ENCODE peak calls at places on chromosome 17, in nine cellular contexts. W is HCEC 1CT; A is activated CD8-positive, alpha-beta memory T cell treated with anti-CD3 and anti-CD28 coated beads, Interleukin-2, amount 10 ng/mL, durations not matched to agents 7 days and 5 days; E is activated naive CD4-positive, alpha-beta T cell treated with Interleukin-2 at 50 U/mL for 16 hours; F is KBM-7; U is foreskin fibroblast; S is NCI-H774; R is Ammon's horn; G is WTC11. M is an unnamed sample.
A peak's percentile ranks its signal among the peaks of the same experiment; 100 is the strongest.

GRCh38 chr17:77808663-77809425 is 149.7 kb upstream of the TNRC6C start:
- DNase-seq in G (no peak), F (no peak), E (no peak), A (no peak), W (no peak), S (no peak), U (no peak), R (no peak), M (no peak)

GRCh38 chr17:39628655-39629493 is 2.1 kb downstream of the PPP1R1B start:
- DNase-seq in R (no peak), W (no peak), A (no peak), U (no peak), E (no peak), S (peak; percentile 42), F (no peak), G (no peak), M (peak; percentile 34)

GRCh38 chr17:50182783-50183438 is 17.1 kb downstream of the SGCA start:
- DNase-seq in E (no peak), U (no peak), G (no peak), W (no peak), F (no peak), R (no peak), S (no peak), A (no peak), M (no peak)

GRCh38 chr17:2795412-2796163 is 650 bp upstream of the RAP1GAP2 start:
- DNase-seq in G (no peak), U (no peak), W (no peak), R (no peak), S (no peak), F (peak; percentile 20), A (no peak), E (no peak), M (no peak)

GRCh38 chr17:15289285-15290185 is 24.4 kb upstream of the PMP22 start:
- DNase-seq in U (no peak), W (peak; percentile 83), A (no peak), G (no peak), E (no peak), F (no peak), R (no peak), S (peak; percentile 25), M (no peak)

GRCh38 chr17:45775148-45775547 is 9.0 kb upstream of the CRHR1 start:
- DNase-seq in A (no peak), W (no peak), G (no peak), E (no peak), F (no peak), S (no peak), U (no peak), R (no peak), M (peak; percentile 57)

GRCh38 chr17:71110326-71110725 is 941.0 kb downstream of the KCNJ2 start:
- DNase-seq in A (no peak), R (no peak), S (no peak), F (no peak), G (no peak), W (peak; percentile 15), E (no peak), U (peak; percentile 8), M (no peak)

GRCh38 chr17:38353084-38353604 is 1.5 kb downstream of the SOCS7 start:
- DNase-seq in S (no peak), A (no peak), F (no peak), U (no peak), E (no peak), G (no peak), W (no peak), R (no peak), M (no peak)

GRCh38 chr17:29567362-29568330 is 809 bp upstream of the ABHD15 start:
- DNase-seq in A (peak; percentile 90), E (peak; percentile 81), U (peak; percentile 59), W (peak; percentile 58), S (peak; percentile 50), F (peak; percentile 78), R (peak; percentile 41), G (peak; percentile 74), M (no peak)

GRCh38 chr17:81434079-81434478 is 38.8 kb downstream of the BAHCC1 start:
- DNase-seq in G (no peak), E (no peak), A (no peak), S (no peak), R (no peak), F (no peak), W (no peak), U (no peak), M (no peak)

GRCh38 chr17:38868095-38868967 is 1.5 kb upstream of the LASP1 start:
- DNase-seq in G (no peak), S (no peak), R (no peak), A (peak; percentile 56), W (peak; percentile 87), F (peak; percentile 39), E (no peak), U (peak; percentile 79), M (peak; percentile 43)

M was measured in NCI-H2029.